ENCODE peak calls at places on chromosomes 11 and 22, in five cellular contexts. One of them, this sample, is unnamed.

GRCh38 chr22:27670701-27671412 is 130.7 kb downstream of the MN1 start:
- DNase-seq in cardiac fibroblast: peak
- DNase-seq in astrocyte of the spinal cord: no peak
- DNase-seq in H9: peak
- DNase-seq in cardiac muscle cell: peak
- DNase-seq in this sample: no peak

GRCh38 chr11:18676803-18677202 is 21.8 kb upstream of the TMEM86A start:
- DNase-seq in cardiac fibroblast: no peak
- DNase-seq in astrocyte of the spinal cord: no peak
- DNase-seq in H9: no peak
- DNase-seq in cardiac muscle cell: no peak
- DNase-seq in this sample: no peak

GRCh38 chr22:42217019-42217751 is 53.3 kb downstream of the TCF20 start:
- DNase-seq in cardiac fibroblast: no peak
- DNase-seq in astrocyte of the spinal cord: no peak
- DNase-seq in H9: no peak
- DNase-seq in cardiac muscle cell: no peak
- DNase-seq in this sample: no peak

GRCh38 chr11:117932426-117932825 is 3.2 kb upstream of the TMPRSS13 start:
- DNase-seq in cardiac fibroblast: no peak
- DNase-seq in astrocyte of the spinal cord: no peak
- DNase-seq in H9: peak
- DNase-seq in cardiac muscle cell: no peak
- DNase-seq in this sample: no peak

GRCh38 chr11:105693075-105693474 is 83.2 kb downstream of the GRIA4 start:
- DNase-seq in cardiac fibroblast: peak
- DNase-seq in astrocyte of the spinal cord: no peak
- DNase-seq in H9: no peak
- DNase-seq in cardiac muscle cell: no peak
- DNase-seq in this sample: no peak

GRCh38 chr22:27867114-27867957 is 51.7 kb downstream of the PITPNB start:
- DNase-seq in cardiac fibroblast: peak
- DNase-seq in astrocyte of the spinal cord: no peak
- DNase-seq in H9: no peak
- DNase-seq in cardiac muscle cell: no peak
- DNase-seq in this sample: peak

GRCh38 chr11:119479685-119480275 is 56.8 kb upstream of the THY1 start:
- DNase-seq in cardiac fibroblast: peak
- DNase-seq in astrocyte of the spinal cord: peak
- DNase-seq in H9: peak
- DNase-seq in cardiac muscle cell: peak
- DNase-seq in this sample: peak

GRCh38 chr11:131033151-131033651 is 116.9 kb upstream of the SNX19 start:
- DNase-seq in cardiac fibroblast: peak
- DNase-seq in astrocyte of the spinal cord: peak
- DNase-seq in H9: peak
- DNase-seq in cardiac muscle cell: no peak
- DNase-seq in this sample: peak

GRCh38 chr11:88193278-88193677 is 18.0 kb upstream of the RAB38 start:
- DNase-seq in cardiac fibroblast: no peak
- DNase-seq in astrocyte of the spinal cord: no peak
- DNase-seq in H9: no peak
- DNase-seq in cardiac muscle cell: no peak
- DNase-seq in this sample: no peak

GRCh38 chr11:59614277-59615131 is 1.1 kb downstream of the OSBP start:
- DNase-seq in cardiac fibroblast: peak
- DNase-seq in astrocyte of the spinal cord: no peak
- DNase-seq in H9: no peak
- DNase-seq in cardiac muscle cell: no peak
- DNase-seq in this sample: peak

GRCh38 chr11:132888226-132888625 is 644.1 kb downstream of the OPCML start:
- DNase-seq in cardiac fibroblast: no peak
- DNase-seq in astrocyte of the spinal cord: no peak
- DNase-seq in H9: no peak
- DNase-seq in cardiac muscle cell: no peak
- DNase-seq in this sample: no peak

GRCh38 chr22:46029036-46029435 is 52.1 kb upstream of the WNT7B start:
- DNase-seq in cardiac fibroblast: no peak
- DNase-seq in astrocyte of the spinal cord: no peak
- DNase-seq in H9: no peak
- DNase-seq in cardiac muscle cell: no peak
- DNase-seq in this sample: no peak

GRCh38 chr11:116605543-116605942 is 167.2 kb downstream of the BUD13 start:
- DNase-seq in cardiac fibroblast: peak
- DNase-seq in astrocyte of the spinal cord: peak
- DNase-seq in H9: peak
- DNase-seq in cardiac muscle cell: peak
- DNase-seq in this sample: peak

GRCh38 chr11:69088676-69089146 is 40.0 kb downstream of the TPCN2 start:
- DNase-seq in cardiac fibroblast: peak
- DNase-seq in astrocyte of the spinal cord: peak
- DNase-seq in H9: peak
- DNase-seq in cardiac muscle cell: peak
- DNase-seq in this sample: peak

GRCh38 chr11:63099555-63099954 is 44.5 kb downstream of the SLC22A24 start:
- DNase-seq in cardiac fibroblast: no peak
- DNase-seq in astrocyte of the spinal cord: no peak
- DNase-seq in H9: no peak
- DNase-seq in cardiac muscle cell: no peak
- DNase-seq in this sample: peak

GRCh38 chr11:12196335-12196734 is 85.9 kb downstream of the MICAL2 start:
- DNase-seq in cardiac fibroblast: no peak
- DNase-seq in astrocyte of the spinal cord: no peak
- DNase-seq in H9: no peak
- DNase-seq in cardiac muscle cell: no peak
- DNase-seq in this sample: no peak

GRCh38 chr11:64870176-64870892 is 8.1 kb downstream of the EHD1 start:
- DNase-seq in cardiac fibroblast: peak
- DNase-seq in astrocyte of the spinal cord: peak
- DNase-seq in H9: no peak
- DNase-seq in cardiac muscle cell: peak
- DNase-seq in this sample: peak

GRCh38 chr11:106998126-106998525 is 20.1 kb downstream of the GUCY1A2 start:
- DNase-seq in cardiac fibroblast: peak
- DNase-seq in astrocyte of the spinal cord: peak
- DNase-seq in H9: no peak
- DNase-seq in cardiac muscle cell: no peak
- DNase-seq in this sample: peak

GRCh38 chr11:110921742-110922200 is 209.5 kb upstream of the ARHGAP20 start:
- DNase-seq in cardiac fibroblast: peak
- DNase-seq in astrocyte of the spinal cord: peak
- DNase-seq in H9: peak
- DNase-seq in cardiac muscle cell: no peak
- DNase-seq in this sample: peak

GRCh38 chr11:111387318-111387863 is 8.3 kb upstream of the POU2AF1 start:
- DNase-seq in cardiac fibroblast: no peak
- DNase-seq in astrocyte of the spinal cord: no peak
- DNase-seq in H9: no peak
- DNase-seq in cardiac muscle cell: no peak
- DNase-seq in this sample: no peak

GRCh38 chr11:35404397-35404775 is 15.0 kb downstream of the SLC1A2 start:
- DNase-seq in cardiac fibroblast: peak
- DNase-seq in astrocyte of the spinal cord: peak
- DNase-seq in H9: peak
- DNase-seq in cardiac muscle cell: peak
- DNase-seq in this sample: peak

GRCh38 chr22:17472886-17473285 is 90.4 kb upstream of the SLC25A18 start:
- DNase-seq in cardiac fibroblast: no peak
- DNase-seq in astrocyte of the spinal cord: no peak
- DNase-seq in H9: no peak
- DNase-seq in cardiac muscle cell: peak
- DNase-seq in this sample: no peak

GRCh38 chr11:27464155-27464759 is 8.3 kb downstream of the LGR4 start:
- DNase-seq in cardiac fibroblast: peak
- DNase-seq in astrocyte of the spinal cord: no peak
- DNase-seq in H9: no peak
- DNase-seq in cardiac muscle cell: no peak
- DNase-seq in this sample: peak

GRCh38 chr22:19353363-19354131 is 62.0 kb upstream of the CLTCL1 start:
- DNase-seq in cardiac fibroblast: no peak
- DNase-seq in astrocyte of the spinal cord: no peak
- DNase-seq in H9: no peak
- DNase-seq in cardiac muscle cell: no peak
- DNase-seq in this sample: no peak

GRCh38 chr22:47299879-47300697 is 537.6 kb downstream of the TBC1D22A start:
- DNase-seq in cardiac fibroblast: no peak
- DNase-seq in astrocyte of the spinal cord: no peak
- DNase-seq in H9: no peak
- DNase-seq in cardiac muscle cell: no peak
- DNase-seq in this sample: no peak

GRCh38 chr11:2525166-2525861 is 80.5 kb downstream of the KCNQ1 start:
- DNase-seq in cardiac fibroblast: no peak
- DNase-seq in astrocyte of the spinal cord: no peak
- DNase-seq in H9: peak
- DNase-seq in cardiac muscle cell: no peak
- DNase-seq in this sample: no peak

GRCh38 chr11:117492578-117493251 is 165.1 kb downstream of the CEP164 start:
- DNase-seq in cardiac fibroblast: no peak
- DNase-seq in astrocyte of the spinal cord: no peak
- DNase-seq in H9: peak
- DNase-seq in cardiac muscle cell: peak
- DNase-seq in this sample: no peak

GRCh38 chr11:36385121-36385530 is 89.0 kb downstream of the PRR5L start:
- DNase-seq in cardiac fibroblast: peak
- DNase-seq in astrocyte of the spinal cord: peak
- DNase-seq in H9: no peak
- DNase-seq in cardiac muscle cell: no peak
- DNase-seq in this sample: peak

GRCh38 chr11:3836903-3837302 is 3.9 kb downstream of the RHOG start:
- DNase-seq in cardiac fibroblast: no peak
- DNase-seq in astrocyte of the spinal cord: no peak
- DNase-seq in H9: no peak
- DNase-seq in cardiac muscle cell: no peak
- DNase-seq in this sample: no peak

GRCh38 chr11:17972987-17973386 is 39.9 kb downstream of the SERGEF start:
- DNase-seq in cardiac fibroblast: peak
- DNase-seq in astrocyte of the spinal cord: peak
- DNase-seq in H9: peak
- DNase-seq in cardiac muscle cell: peak
- DNase-seq in this sample: peak

GRCh38 chr11:70816156-70816678 is 417.9 kb downstream of the CTTN start:
- DNase-seq in cardiac fibroblast: no peak
- DNase-seq in astrocyte of the spinal cord: no peak
- DNase-seq in H9: no peak
- DNase-seq in cardiac muscle cell: peak
- DNase-seq in this sample: no peak
- TF ChIP-seq CTCF in cardiac fibroblast: no peak
- TF ChIP-seq CTCF in astrocyte of the spinal cord: no peak
- TF ChIP-seq CTCF in H9: no peak
- TF ChIP-seq CTCF in cardiac muscle cell: no peak
- TF ChIP-seq CTCF in this sample: no peak

GRCh38 chr11:124778281-124778680 is 16.2 kb upstream of the ESAM start:
- DNase-seq in cardiac fibroblast: no peak
- DNase-seq in astrocyte of the spinal cord: no peak
- DNase-seq in H9: no peak
- DNase-seq in cardiac muscle cell: no peak
- DNase-seq in this sample: no peak
- TF ChIP-seq CTCF in cardiac fibroblast: peak
- TF ChIP-seq CTCF in astrocyte of the spinal cord: peak
- TF ChIP-seq CTCF in H9: peak
- TF ChIP-seq CTCF in cardiac muscle cell: peak
- TF ChIP-seq CTCF in this sample: peak

GRCh38 chr11:73295259-73295995 is 12.6 kb upstream of the ARHGEF17 start:
- DNase-seq in cardiac fibroblast: peak
- DNase-seq in astrocyte of the spinal cord: peak
- DNase-seq in H9: peak
- DNase-seq in cardiac muscle cell: peak
- DNase-seq in this sample: peak
- TF ChIP-seq CTCF in cardiac fibroblast: peak
- TF ChIP-seq CTCF in astrocyte of the spinal cord: peak
- TF ChIP-seq CTCF in H9: peak
- TF ChIP-seq CTCF in cardiac muscle cell: peak
- TF ChIP-seq CTCF in this sample: peak

GRCh38 chr11:13970986-13971385 is 8.5 kb downstream of the SPON1 start:
- DNase-seq in cardiac fibroblast: peak
- DNase-seq in astrocyte of the spinal cord: no peak
- DNase-seq in H9: peak
- DNase-seq in cardiac muscle cell: peak
- DNase-seq in this sample: no peak
- TF ChIP-seq CTCF in cardiac fibroblast: no peak
- TF ChIP-seq CTCF in astrocyte of the spinal cord: peak
- TF ChIP-seq CTCF in H9: peak
- TF ChIP-seq CTCF in cardiac muscle cell: no peak
- TF ChIP-seq CTCF in this sample: no peak

GRCh38 chr22:20430641-20431519 is 6.7 kb downstream of the SCARF2 start:
- DNase-seq in cardiac fibroblast: no peak
- DNase-seq in astrocyte of the spinal cord: no peak
- DNase-seq in H9: peak
- DNase-seq in cardiac muscle cell: peak
- DNase-seq in this sample: no peak
- TF ChIP-seq CTCF in cardiac fibroblast: no peak
- TF ChIP-seq CTCF in astrocyte of the spinal cord: peak
- TF ChIP-seq CTCF in H9: peak
- TF ChIP-seq CTCF in cardiac muscle cell: no peak
- TF ChIP-seq CTCF in this sample: no peak

GRCh38 chr22:39348909-39349505 is 784 bp upstream of the SYNGR1 start:
- DNase-seq in cardiac fibroblast: no peak
- DNase-seq in astrocyte of the spinal cord: no peak
- DNase-seq in H9: no peak
- DNase-seq in cardiac muscle cell: no peak
- DNase-seq in this sample: no peak

GRCh38 chr22:39351689-39352214 is 2.0 kb downstream of the SYNGR1 start:
- DNase-seq in cardiac fibroblast: no peak
- DNase-seq in astrocyte of the spinal cord: peak
- DNase-seq in H9: peak
- DNase-seq in cardiac muscle cell: peak
- DNase-seq in this sample: peak

GRCh38 chr22:39349967-39350802 is at the start of gene SYNGR1:
- DNase-seq in cardiac fibroblast: no peak
- DNase-seq in astrocyte of the spinal cord: no peak
- DNase-seq in H9: no peak
- DNase-seq in cardiac muscle cell: peak
- DNase-seq in this sample: no peak

GRCh38 chr22:39350803-39351688 is 1.3 kb downstream of the SYNGR1 start:
- DNase-seq in cardiac fibroblast: no peak
- DNase-seq in astrocyte of the spinal cord: no peak
- DNase-seq in H9: peak
- DNase-seq in cardiac muscle cell: no peak
- DNase-seq in this sample: no peak

GRCh38 chr22:39349506-39349966 is 255 bp upstream of the SYNGR1 start:
- DNase-seq in cardiac fibroblast: no peak
- DNase-seq in astrocyte of the spinal cord: no peak
- DNase-seq in H9: no peak
- DNase-seq in cardiac muscle cell: peak
- DNase-seq in this sample: no peak
- TF ChIP-seq CTCF in cardiac fibroblast: no peak
- TF ChIP-seq CTCF in astrocyte of the spinal cord: no peak
- TF ChIP-seq CTCF in H9: no peak
- TF ChIP-seq CTCF in cardiac muscle cell: no peak
- TF ChIP-seq CTCF in this sample: no peak

GRCh38 chr22:35299717-35300497 is at the start of gene TOM1:
- DNase-seq in cardiac fibroblast: peak
- DNase-seq in astrocyte of the spinal cord: peak
- DNase-seq in H9: peak
- DNase-seq in cardiac muscle cell: peak
- DNase-seq in this sample: peak

GRCh38 chr22:35301370-35301874 is 1.7 kb downstream of the TOM1 start:
- DNase-seq in cardiac fibroblast: peak
- DNase-seq in astrocyte of the spinal cord: peak
- DNase-seq in H9: no peak
- DNase-seq in cardiac muscle cell: no peak
- DNase-seq in this sample: peak

GRCh38 chr22:35303029-35303624 is 3.4 kb downstream of the TOM1 start:
- DNase-seq in cardiac fibroblast: peak
- DNase-seq in astrocyte of the spinal cord: peak
- DNase-seq in H9: no peak
- DNase-seq in cardiac muscle cell: no peak
- DNase-seq in this sample: peak

GRCh38 chr22:35299217-35299716 is 427 bp upstream of the TOM1 start:
- DNase-seq in cardiac fibroblast: peak
- DNase-seq in astrocyte of the spinal cord: peak
- DNase-seq in H9: no peak
- DNase-seq in cardiac muscle cell: no peak
- DNase-seq in this sample: peak
- TF ChIP-seq CTCF in cardiac fibroblast: no peak
- TF ChIP-seq CTCF in astrocyte of the spinal cord: no peak
- TF ChIP-seq CTCF in H9: no peak
- TF ChIP-seq CTCF in cardiac muscle cell: no peak
- TF ChIP-seq CTCF in this sample: peak